ENCODE peak calls at places on chromosomes 3 and 15, in ten cellular contexts. One of them, this sample, is unnamed. For H3K4me1, the result is how much of the 10 kb centered on the place peaks cover.

GRCh38 chr3:46017720-46018119 is 9.6 kb downstream of the XCR1 start:
- DNase-seq in body of pancreas: no peak
- DNase-seq in adrenal gland: no peak
- DNase-seq in esophagus squamous epithelium: no peak
- DNase-seq in endodermal cell: no peak
- DNase-seq in GM23248: peak
- DNase-seq in psoas muscle: no peak
- DNase-seq in tibial nerve: no peak
- DNase-seq in lung: peak
- DNase-seq in right cardiac atrium: no peak
- DNase-seq in this sample: peak

GRCh38 chr3:44114142-44114541 is 127.5 kb upstream of the TOPAZ1 start:
- DNase-seq in body of pancreas: peak
- DNase-seq in adrenal gland: peak
- DNase-seq in esophagus squamous epithelium: no peak
- DNase-seq in endodermal cell: peak
- DNase-seq in GM23248: peak
- DNase-seq in psoas muscle: peak
- DNase-seq in tibial nerve: no peak
- DNase-seq in lung: no peak
- DNase-seq in right cardiac atrium: peak
- DNase-seq in this sample: no peak

GRCh38 chr3:64915778-64916177 is 228.0 kb upstream of the ADAMTS9 start:
- DNase-seq in body of pancreas: no peak
- DNase-seq in adrenal gland: no peak
- DNase-seq in esophagus squamous epithelium: no peak
- DNase-seq in endodermal cell: no peak
- DNase-seq in GM23248: peak
- DNase-seq in psoas muscle: no peak
- DNase-seq in tibial nerve: no peak
- DNase-seq in lung: no peak
- DNase-seq in right cardiac atrium: no peak
- DNase-seq in this sample: no peak

GRCh38 chr15:78243491-78243941 is 9.2 kb upstream of the ACSBG1 start:
- DNase-seq in body of pancreas: peak
- DNase-seq in adrenal gland: peak
- DNase-seq in esophagus squamous epithelium: no peak
- DNase-seq in endodermal cell: peak
- DNase-seq in GM23248: peak
- DNase-seq in psoas muscle: peak
- DNase-seq in tibial nerve: peak
- DNase-seq in lung: no peak
- DNase-seq in right cardiac atrium: peak
- DNase-seq in this sample: no peak

GRCh38 chr3:55167586-55168317 is 239.9 kb upstream of the LRTM1 start:
- DNase-seq in body of pancreas: no peak
- DNase-seq in adrenal gland: no peak
- DNase-seq in esophagus squamous epithelium: no peak
- DNase-seq in endodermal cell: no peak
- DNase-seq in GM23248: peak
- DNase-seq in psoas muscle: no peak
- DNase-seq in tibial nerve: no peak
- DNase-seq in lung: no peak
- DNase-seq in right cardiac atrium: no peak
- DNase-seq in this sample: no peak

GRCh38 chr15:69559440-69560215 is 107.0 kb downstream of the RPLP1 start:
- DNase-seq in body of pancreas: no peak
- DNase-seq in adrenal gland: no peak
- DNase-seq in esophagus squamous epithelium: no peak
- DNase-seq in endodermal cell: no peak
- DNase-seq in GM23248: peak
- DNase-seq in psoas muscle: no peak
- DNase-seq in tibial nerve: no peak
- DNase-seq in lung: no peak
- DNase-seq in right cardiac atrium: no peak
- DNase-seq in this sample: no peak

GRCh38 chr15:25333049-25333448 is 105.8 kb downstream of the UBE3A start:
- DNase-seq in body of pancreas: no peak
- DNase-seq in adrenal gland: no peak
- DNase-seq in esophagus squamous epithelium: no peak
- DNase-seq in endodermal cell: no peak
- DNase-seq in GM23248: no peak
- DNase-seq in psoas muscle: no peak
- DNase-seq in tibial nerve: no peak
- DNase-seq in lung: no peak
- DNase-seq in right cardiac atrium: no peak
- DNase-seq in this sample: no peak

GRCh38 chr3:81967362-81967761 is 205.9 kb upstream of the GBE1 start:
- DNase-seq in body of pancreas: no peak
- DNase-seq in adrenal gland: no peak
- DNase-seq in esophagus squamous epithelium: no peak
- DNase-seq in endodermal cell: no peak
- DNase-seq in GM23248: peak
- DNase-seq in psoas muscle: no peak
- DNase-seq in tibial nerve: no peak
- DNase-seq in lung: no peak
- DNase-seq in right cardiac atrium: no peak
- DNase-seq in this sample: no peak

GRCh38 chr3:42515391-42515916 is 13.0 kb downstream of the VIPR1 start:
- DNase-seq in body of pancreas: peak
- DNase-seq in adrenal gland: no peak
- DNase-seq in esophagus squamous epithelium: no peak
- DNase-seq in endodermal cell: no peak
- DNase-seq in GM23248: peak
- DNase-seq in psoas muscle: no peak
- DNase-seq in tibial nerve: no peak
- DNase-seq in lung: no peak
- DNase-seq in right cardiac atrium: peak
- DNase-seq in this sample: peak

GRCh38 chr15:78432664-78433063 is 5.4 kb upstream of the IREB2 start:
- DNase-seq in body of pancreas: no peak
- DNase-seq in adrenal gland: no peak
- DNase-seq in esophagus squamous epithelium: no peak
- DNase-seq in endodermal cell: no peak
- DNase-seq in GM23248: no peak
- DNase-seq in psoas muscle: no peak
- DNase-seq in tibial nerve: no peak
- DNase-seq in lung: no peak
- DNase-seq in right cardiac atrium: no peak
- DNase-seq in this sample: no peak

GRCh38 chr3:185717121-185717520 is 107.7 kb downstream of the IGF2BP2 start:
- DNase-seq in body of pancreas: no peak
- DNase-seq in adrenal gland: peak
- DNase-seq in esophagus squamous epithelium: no peak
- DNase-seq in endodermal cell: peak
- DNase-seq in GM23248: peak
- DNase-seq in psoas muscle: no peak
- DNase-seq in tibial nerve: no peak
- DNase-seq in lung: no peak
- DNase-seq in right cardiac atrium: no peak
- DNase-seq in this sample: no peak

GRCh38 chr3:4949659-4950058 is 29.6 kb upstream of the BHLHE40 start:
- DNase-seq in body of pancreas: no peak
- DNase-seq in adrenal gland: no peak
- DNase-seq in esophagus squamous epithelium: no peak
- DNase-seq in endodermal cell: no peak
- DNase-seq in GM23248: no peak
- DNase-seq in psoas muscle: no peak
- DNase-seq in tibial nerve: no peak
- DNase-seq in lung: no peak
- DNase-seq in right cardiac atrium: no peak
- DNase-seq in this sample: no peak

GRCh38 chr3:107604057-107604802 is 81.5 kb downstream of the BBX start:
- DNase-seq in body of pancreas: no peak
- DNase-seq in adrenal gland: peak
- DNase-seq in esophagus squamous epithelium: no peak
- DNase-seq in endodermal cell: no peak
- DNase-seq in GM23248: peak
- DNase-seq in psoas muscle: no peak
- DNase-seq in tibial nerve: no peak
- DNase-seq in lung: no peak
- DNase-seq in right cardiac atrium: no peak
- DNase-seq in this sample: no peak

GRCh38 chr3:65758871-65759598 is 279.7 kb downstream of the MAGI1 start:
- DNase-seq in body of pancreas: no peak
- DNase-seq in adrenal gland: no peak
- DNase-seq in esophagus squamous epithelium: no peak
- DNase-seq in endodermal cell: no peak
- DNase-seq in GM23248: peak
- DNase-seq in psoas muscle: no peak
- DNase-seq in tibial nerve: no peak
- DNase-seq in lung: no peak
- DNase-seq in right cardiac atrium: no peak
- DNase-seq in this sample: no peak

GRCh38 chr3:71229905-71230657 is 353.4 kb downstream of the FOXP1 start:
- DNase-seq in body of pancreas: no peak
- DNase-seq in adrenal gland: no peak
- DNase-seq in esophagus squamous epithelium: no peak
- DNase-seq in endodermal cell: no peak
- DNase-seq in GM23248: no peak
- DNase-seq in psoas muscle: no peak
- DNase-seq in tibial nerve: no peak
- DNase-seq in lung: no peak
- DNase-seq in right cardiac atrium: no peak
- DNase-seq in this sample: no peak

GRCh38 chr3:25454411-25454927 is 26.4 kb downstream of the RARB start:
- DNase-seq in body of pancreas: no peak
- DNase-seq in adrenal gland: no peak
- DNase-seq in esophagus squamous epithelium: no peak
- DNase-seq in endodermal cell: no peak
- DNase-seq in GM23248: peak
- DNase-seq in psoas muscle: no peak
- DNase-seq in tibial nerve: no peak
- DNase-seq in lung: no peak
- DNase-seq in right cardiac atrium: no peak
- DNase-seq in this sample: no peak
- H3K27ac ChIP-seq in body of pancreas: no peak
- H3K27ac ChIP-seq in adrenal gland: no peak
- H3K27ac ChIP-seq in esophagus squamous epithelium: peak
- H3K27ac ChIP-seq in endodermal cell: peak
- H3K27ac ChIP-seq in GM23248: peak
- H3K27ac ChIP-seq in psoas muscle: peak
- H3K27ac ChIP-seq in tibial nerve: peak
- H3K27ac ChIP-seq in lung: peak
- H3K27ac ChIP-seq in right cardiac atrium: no peak
- H3K27ac ChIP-seq in this sample: peak

GRCh38 chr15:55750706-55751105 is 7.8 kb upstream of the PRTG start:
- DNase-seq in body of pancreas: no peak
- DNase-seq in adrenal gland: no peak
- DNase-seq in esophagus squamous epithelium: no peak
- DNase-seq in endodermal cell: no peak
- DNase-seq in GM23248: no peak
- DNase-seq in psoas muscle: no peak
- DNase-seq in tibial nerve: no peak
- DNase-seq in lung: no peak
- DNase-seq in right cardiac atrium: no peak
- DNase-seq in this sample: no peak
- H3K4me1 ChIP-seq in body of pancreas: under half
- H3K4me1 ChIP-seq in adrenal gland: under half
- H3K4me1 ChIP-seq in esophagus squamous epithelium: under half
- H3K4me1 ChIP-seq in endodermal cell: under half
- H3K4me1 ChIP-seq in GM23248: under half
- H3K4me1 ChIP-seq in psoas muscle: under half
- H3K4me1 ChIP-seq in tibial nerve: under half
- H3K4me1 ChIP-seq in lung: under half
- H3K4me1 ChIP-seq in right cardiac atrium: under half
- H3K4me1 ChIP-seq in this sample: under half

GRCh38 chr3:26638113-26638512 is 15.5 kb downstream of the LRRC3B start:
- DNase-seq in body of pancreas: no peak
- DNase-seq in adrenal gland: no peak
- DNase-seq in esophagus squamous epithelium: no peak
- DNase-seq in endodermal cell: no peak
- DNase-seq in GM23248: no peak
- DNase-seq in psoas muscle: no peak
- DNase-seq in tibial nerve: no peak
- DNase-seq in lung: no peak
- DNase-seq in right cardiac atrium: no peak
- DNase-seq in this sample: no peak

GRCh38 chr3:26637698-26638097 is 15.1 kb downstream of the LRRC3B start:
- DNase-seq in body of pancreas: no peak
- DNase-seq in adrenal gland: no peak
- DNase-seq in esophagus squamous epithelium: no peak
- DNase-seq in endodermal cell: no peak
- DNase-seq in GM23248: no peak
- DNase-seq in psoas muscle: no peak
- DNase-seq in tibial nerve: no peak
- DNase-seq in lung: no peak
- DNase-seq in right cardiac atrium: no peak
- DNase-seq in this sample: no peak

GRCh38 chr3:26636328-26636727 is 13.8 kb downstream of the LRRC3B start:
- DNase-seq in body of pancreas: no peak
- DNase-seq in adrenal gland: no peak
- DNase-seq in esophagus squamous epithelium: no peak
- DNase-seq in endodermal cell: no peak
- DNase-seq in GM23248: no peak
- DNase-seq in psoas muscle: no peak
- DNase-seq in tibial nerve: no peak
- DNase-seq in lung: no peak
- DNase-seq in right cardiac atrium: no peak
- DNase-seq in this sample: no peak

DNA sequence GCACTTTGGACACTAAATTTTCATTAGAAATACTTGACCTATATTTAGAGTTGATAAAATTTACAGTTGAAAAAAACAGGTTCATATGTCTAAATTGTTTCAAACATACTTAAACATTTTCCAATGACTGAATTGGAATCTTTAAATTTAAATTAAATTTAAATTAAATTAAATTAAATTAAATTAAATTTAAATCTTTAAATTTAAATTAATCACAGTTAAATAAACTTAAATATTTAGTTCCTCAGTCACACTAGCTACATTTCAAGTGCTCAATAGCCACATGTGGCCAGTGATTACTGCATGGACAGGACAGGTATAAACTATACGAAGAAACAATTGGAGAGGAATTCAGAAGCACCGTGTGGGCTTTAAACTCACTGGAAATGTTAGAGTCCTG is 16.8 kb downstream of the LRRC3B start:
- DNase-seq in body of pancreas: no peak
- DNase-seq in adrenal gland: no peak
- DNase-seq in esophagus squamous epithelium: no peak
- DNase-seq in endodermal cell: no peak
- DNase-seq in GM23248: no peak
- DNase-seq in psoas muscle: no peak
- DNase-seq in tibial nerve: no peak
- DNase-seq in lung: no peak
- DNase-seq in right cardiac atrium: no peak
- DNase-seq in this sample: no peak
- H3K27ac ChIP-seq in body of pancreas: no peak
- H3K27ac ChIP-seq in adrenal gland: no peak
- H3K27ac ChIP-seq in esophagus squamous epithelium: no peak
- H3K27ac ChIP-seq in endodermal cell: no peak
- H3K27ac ChIP-seq in GM23248: no peak
- H3K27ac ChIP-seq in psoas muscle: no peak
- H3K27ac ChIP-seq in tibial nerve: no peak
- H3K27ac ChIP-seq in lung: no peak
- H3K27ac ChIP-seq in right cardiac atrium: no peak
- H3K27ac ChIP-seq in this sample: no peak

DNA sequence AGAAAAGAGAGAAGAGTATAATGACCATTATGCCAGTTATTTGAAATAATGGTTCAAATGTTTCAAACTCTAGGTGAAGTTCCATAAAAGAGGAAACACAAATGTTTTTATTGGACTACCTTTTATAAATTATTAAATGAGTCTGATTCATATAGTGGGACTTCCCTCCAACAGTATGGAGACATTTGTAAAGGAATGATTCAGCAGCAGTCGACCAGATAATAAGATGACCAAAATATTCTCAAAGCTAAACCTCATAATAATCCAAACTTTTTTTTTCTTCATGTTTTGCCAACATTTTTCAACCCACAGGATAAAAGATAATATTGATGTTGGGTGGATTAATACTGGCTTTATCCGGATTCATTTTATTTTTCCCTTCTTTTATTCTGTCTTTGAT is 18.8 kb downstream of the TIPARP start:
- DNase-seq in body of pancreas: no peak
- DNase-seq in adrenal gland: no peak
- DNase-seq in esophagus squamous epithelium: no peak
- DNase-seq in endodermal cell: no peak
- DNase-seq in GM23248: peak
- DNase-seq in psoas muscle: no peak
- DNase-seq in tibial nerve: no peak
- DNase-seq in lung: no peak
- DNase-seq in right cardiac atrium: no peak
- DNase-seq in this sample: no peak
- H3K4me1 ChIP-seq in body of pancreas: under half
- H3K4me1 ChIP-seq in adrenal gland: under half
- H3K4me1 ChIP-seq in esophagus squamous epithelium: half or more
- H3K4me1 ChIP-seq in endodermal cell: under half
- H3K4me1 ChIP-seq in GM23248: half or more
- H3K4me1 ChIP-seq in psoas muscle: under half
- H3K4me1 ChIP-seq in tibial nerve: under half
- H3K4me1 ChIP-seq in lung: under half
- H3K4me1 ChIP-seq in right cardiac atrium: under half
- H3K4me1 ChIP-seq in this sample: under half

This sample was measured in vagina.